ENCODE peak calls at places on chromosome 20, in eight cellular contexts. Z is SK-N-SH, N is GM23338, O is OCI-LY7, R is HCT116, P is PC-3, F is MM.1S, B is GM23248. T is an unnamed sample.

GRCh38 chr20:62156592-62157386 is 13.2 kb downstream of the SS18L1 start:
- DNase-seq in Z (peak; percentile 96), N (peak; percentile 87), O (peak; percentile 69), R (peak; percentile 46), P (peak; percentile 34), F (peak; percentile 26), B (peak; percentile 69), T (peak; percentile 82)

GRCh38 chr20:33995053-33995816 is 1.5 kb downstream of the RALY start:
- DNase-seq in Z (no peak), N (no peak), O (peak; percentile 24), R (no peak), P (no peak), F (no peak), B (peak; percentile 60), T (peak; percentile 21)

GRCh38 chr20:63974402-63975200 is 4.8 kb downstream of the SAMD10 start:
- DNase-seq in Z (peak; percentile 14), N (no peak), O (no peak), R (no peak), P (peak; percentile 32), F (no peak), B (no peak), T (peak; percentile 11)

GRCh38 chr20:41198443-41198842 is 61.1 kb downstream of the PLCG1 start:
- DNase-seq in Z (no peak), N (no peak), O (no peak), R (no peak), P (no peak), F (no peak), B (no peak), T (no peak)

GRCh38 chr20:34871320-34871926 is 1.2 kb downstream of the GGT7 start:
- DNase-seq in Z (no peak), N (peak; percentile 6), O (no peak), R (no peak), P (no peak), F (no peak), B (peak; percentile 17), T (no peak)

GRCh38 chr20:23223908-23224307 is 126.7 kb upstream of the NXT1 start:
- DNase-seq in Z (no peak), N (no peak), O (no peak), R (no peak), P (no peak), F (no peak), B (no peak), T (no peak)

GRCh38 chr20:31990958-31991705 is 19.1 kb upstream of the CCM2L start:
- DNase-seq in Z (peak; percentile 47), N (no peak), O (no peak), R (no peak), P (no peak), F (no peak), B (no peak), T (no peak)

GRCh38 chr20:57675773-57676172 is 34.0 kb downstream of the PMEPA1 start:
- DNase-seq in Z (no peak), N (no peak), O (no peak), R (no peak), P (no peak), F (no peak), B (no peak), T (no peak)

GRCh38 chr20:24395151-24395550 is 74.3 kb upstream of the SYNDIG1 start:
- DNase-seq in Z (no peak), N (no peak), O (no peak), R (no peak), P (no peak), F (no peak), B (no peak), T (no peak)

GRCh38 chr20:25081065-25081729 is 744 bp downstream of the VSX1 start:
- DNase-seq in Z (peak; percentile 64), N (peak; percentile 94), O (no peak), R (no peak), P (no peak), F (no peak), B (peak; percentile 30), T (peak; percentile 71)

GRCh38 chr20:17614176-17614811 is 44.4 kb downstream of the DSTN start:
- DNase-seq in Z (peak; percentile 14), N (peak; percentile 29), O (no peak), R (no peak), P (no peak), F (no peak), B (peak; percentile 61), T (peak; percentile 62)

GRCh38 chr20:17571153-17571527 is 1.3 kb downstream of the DSTN start:
- DNase-seq in Z (no peak), N (no peak), O (peak; percentile 35), R (no peak), P (no peak), F (peak; percentile 30), B (peak; percentile 40), T (no peak)

GRCh38 chr20:62182469-62183425 is at the start of gene MTG2:
- DNase-seq in Z (peak; percentile 99), N (peak; percentile 98), O (peak; percentile 98), R (peak; percentile 89), P (peak; percentile 98), F (peak; percentile 98), B (peak; percentile 99), T (peak; percentile 98)

GRCh38 chr20:48604426-48604825 is 223.4 kb downstream of the PREX1 start:
- DNase-seq in Z (no peak), N (no peak), O (no peak), R (no peak), P (no peak), F (no peak), B (no peak), T (no peak)

GRCh38 chr20:40953856-40954255 is 74.8 kb upstream of the TOP1 start:
- DNase-seq in Z (no peak), N (no peak), O (no peak), R (no peak), P (no peak), F (no peak), B (peak; percentile 70), T (no peak)

GRCh38 chr20:50876063-50876685 is 55.1 kb downstream of the ADNP start:
- DNase-seq in Z (no peak), N (no peak), O (no peak), R (no peak), P (no peak), F (no peak), B (no peak), T (no peak)

GRCh38 chr20:56689318-56689717 is 60.2 kb downstream of the TFAP2C start:
- DNase-seq in Z (no peak), N (peak; percentile 38), O (no peak), R (no peak), P (peak; percentile 98), F (no peak), B (peak; percentile 93), T (no peak)

GRCh38 chr20:33770005-33770404 is 38.2 kb downstream of the ZNF341 start:
- DNase-seq in Z (no peak), N (no peak), O (no peak), R (no peak), P (no peak), F (no peak), B (no peak), T (no peak)

GRCh38 chr20:24790746-24791283 is 158.3 kb upstream of the CST7 start:
- DNase-seq in Z (no peak), N (peak; percentile 23), O (no peak), R (no peak), P (no peak), F (no peak), B (no peak), T (no peak)

GRCh38 chr20:47336013-47336754 is 20.3 kb downstream of the ZMYND8 start:
- DNase-seq in Z (no peak), N (no peak), O (peak; percentile 33), R (no peak), P (no peak), F (no peak), B (peak; percentile 93), T (peak; percentile 51)
- H3K9me2 ChIP-seq in Z (no peaks in the 10 kb centered on the region), N (no peaks in the 10 kb centered on the region), O (no peaks in the 10 kb centered on the region), R (no peaks in the 10 kb centered on the region), P (no peaks in the 10 kb centered on the region), F (no peaks in the 10 kb centered on the region), B (no peaks in the 10 kb centered on the region), T (no peaks in the 10 kb centered on the region)

GRCh38 chr20:13068336-13068735 is 59.6 kb downstream of the SPTLC3 start:
- DNase-seq in Z (no peak), N (no peak), O (no peak), R (no peak), P (peak; percentile 45), F (no peak), B (no peak), T (peak; percentile 46)
- TF ChIP-seq EZH2phosphoT487 in Z (no peak), N (no peak), O (no peak), R (no peak), P (no peak), F (no peak), B (no peak), T (no peak)

GRCh38 chr20:5085380-5085779 is 34.4 kb downstream of the PCNA start:
- DNase-seq in Z (no peak), N (no peak), O (no peak), R (no peak), P (no peak), F (no peak), B (no peak), T (no peak)

GRCh38 chr20:5091902-5092301 is 27.9 kb downstream of the PCNA start:
- DNase-seq in Z (no peak), N (no peak), O (no peak), R (no peak), P (no peak), F (no peak), B (no peak), T (no peak)

GRCh38 chr20:5092765-5093339 is 26.9 kb downstream of the PCNA start:
- DNase-seq in Z (no peak), N (no peak), O (peak; percentile 28), R (no peak), P (no peak), F (no peak), B (no peak), T (no peak)

GRCh38 chr20:5088688-5089087 is 31.1 kb downstream of the PCNA start:
- DNase-seq in Z (no peak), N (no peak), O (no peak), R (no peak), P (no peak), F (no peak), B (no peak), T (no peak)

GRCh38 chr20:5090191-5090590 is 29.6 kb downstream of the PCNA start:
- DNase-seq in Z (no peak), N (peak; percentile 24), O (peak; percentile 60), R (no peak), P (no peak), F (peak; percentile 31), B (no peak), T (no peak)
- H3K9me2 ChIP-seq in Z (no peaks in the 10 kb centered on the region), N (no peaks in the 10 kb centered on the region), O (no peaks in the 10 kb centered on the region), R (no peaks in the 10 kb centered on the region), P (no peaks in the 10 kb centered on the region), F (no peaks in the 10 kb centered on the region), B (no peaks in the 10 kb centered on the region), T (no peaks in the 10 kb centered on the region)

GRCh38 chr20:1229541-1229940 is 3.7 kb downstream of the RAD21L1 start:
- DNase-seq in Z (no peak), N (no peak), O (no peak), R (no peak), P (no peak), F (no peak), B (no peak), T (no peak)

GRCh38 chr20:1225729-1226313 is at the start of gene RAD21L1:
- DNase-seq in Z (peak; percentile 100), N (peak; percentile 81), O (peak; percentile 24), R (peak; percentile 62), P (peak; percentile 70), F (peak; percentile 72), B (peak; percentile 88), T (peak; percentile 92)

GRCh38 chr20:1224205-1224604 is 1.6 kb upstream of the RAD21L1 start:
- DNase-seq in Z (no peak), N (no peak), O (no peak), R (no peak), P (no peak), F (no peak), B (no peak), T (no peak)

GRCh38 chr20:1227121-1227582 is 1.3 kb downstream of the RAD21L1 start:
- DNase-seq in Z (no peak), N (no peak), O (no peak), R (no peak), P (no peak), F (no peak), B (no peak), T (no peak)

GRCh38 chr20:1225263-1225728 is 548 bp upstream of the RAD21L1 start:
- DNase-seq in Z (no peak), N (peak; percentile 91), O (no peak), R (no peak), P (peak; percentile 41), F (no peak), B (no peak), T (no peak)
- TF ChIP-seq EZH2phosphoT487 in Z (no peak), N (no peak), O (no peak), R (no peak), P (no peak), F (no peak), B (no peak), T (no peak)